ENCODE peak calls at places on chromosomes 5 and 9, in six cellular contexts. D, Q, V, L, U and B are unnamed samples.

GRCh38 chr5:17187401-17187800 is 30.0 kb upstream of the BASP1 start:
- DNase-seq in L (no peak), U (no peak), V (no peak), Q (peak), D (no peak), B (peak)

GRCh38 chr5:157961176-157961575 is 102.2 kb upstream of the CLINT1 start:
- DNase-seq in D (no peak), U (peak), Q (no peak), V (no peak), L (no peak), B (no peak)

GRCh38 chr9:99085949-99086948 is 18.7 kb upstream of the TGFBR1 start:
- DNase-seq in Q (peak), V (peak), D (no peak), L (no peak), U (no peak), B (peak)

GRCh38 chr9:132732326-132732725 is 62.1 kb downstream of the GTF3C4 start:
- DNase-seq in D (no peak), U (no peak), V (no peak), L (no peak), Q (no peak), B (peak)

GRCh38 chr9:135341612-135342169 is 137.9 kb upstream of the PPP1R26 start:
- DNase-seq in D (no peak), U (no peak), V (no peak), L (no peak), Q (no peak), B (no peak)

GRCh38 chr5:68362331-68362730 is 146.8 kb downstream of the PIK3R1 start:
- DNase-seq in Q (no peak), V (no peak), L (no peak), U (no peak), D (no peak), B (no peak)

GRCh38 chr5:98769256-98770157 is 4.0 kb upstream of the RGMB start:
- DNase-seq in U (peak), L (peak), D (peak), Q (peak), V (peak), B (peak)

GRCh38 chr9:90287567-90288274 is 354.9 kb downstream of the DIRAS2 start:
- DNase-seq in V (no peak), Q (no peak), D (no peak), L (no peak), U (no peak), B (no peak)

GRCh38 chr9:92176800-92177185 is 61.6 kb upstream of the SPTLC1 start:
- DNase-seq in U (no peak), V (no peak), L (no peak), Q (no peak), D (no peak), B (no peak)

GRCh38 chr5:1763548-1763911 is 36.1 kb downstream of the MRPL36 start:
- DNase-seq in L (no peak), Q (peak), U (peak), D (peak), V (peak), B (peak)

GRCh38 chr9:137129089-137129455 is 9.9 kb upstream of the GRIN1 start:
- DNase-seq in U (no peak), Q (peak), L (peak), V (peak), D (no peak), B (peak)